ENCODE peak calls at places on chromosomes 11 and 22, in four cellular contexts. K is naive thymus-derived CD4-positive, alpha-beta T cell; F is mucosa of descending colon; I is CD8-positive, alpha-beta T cell. G is an unnamed sample.

GRCh38 chr11:70423523-70424505 is 25.5 kb downstream of the CTTN start:
- DNase-seq in K (no peak), F (no peak), I (peak; percentile 47), G (no peak)

GRCh38 chr11:130427581-130428211 is 713 bp downstream of the ADAMTS8 start:
- DNase-seq in K (no peak), F (no peak), I (no peak), G (no peak)

GRCh38 chr11:112834277-112834755 is 126.9 kb upstream of the NCAM1 start:
- DNase-seq in K (no peak), F (no peak), I (no peak), G (no peak)

GRCh38 chr22:49663823-49664222 is 163.8 kb downstream of the BRD1 start:
- DNase-seq in K (no peak), F (no peak), I (no peak), G (no peak)

GRCh38 chr22:42639541-42640241 is 710 bp downstream of the ATP5MGL start:
- DNase-seq in K (no peak), F (no peak), I (no peak), G (no peak)

GRCh38 chr11:2779499-2779980 is 79.7 kb upstream of the KCNQ1OT1 start:
- DNase-seq in K (no peak), F (no peak), I (peak; percentile 8), G (no peak)

GRCh38 chr22:19974233-19974861 is 32.7 kb upstream of the TXNRD2 start:
- DNase-seq in K (no peak), F (peak; percentile 71), I (peak; percentile 22), G (no peak)

GRCh38 chr11:69133251-69133650 is 22.5 kb upstream of the SMIM38 start:
- DNase-seq in K (no peak), F (no peak), I (no peak), G (no peak)

GRCh38 chr11:74749127-74749964 is 697 bp downstream of the RNF169 start:
- DNase-seq in K (peak; percentile 28), F (peak; percentile 76), I (peak; percentile 43), G (peak; percentile 17)

GRCh38 chr11:103659743-103660142 is 376.7 kb upstream of the DDI1 start:
- DNase-seq in K (no peak), F (no peak), I (no peak), G (no peak)

GRCh38 chr11:7688238-7688826 is 15.0 kb upstream of the CYB5R2 start:
- DNase-seq in K (no peak), F (no peak), I (no peak), G (no peak)

GRCh38 chr22:38310518-38311330 is 6.5 kb downstream of the CSNK1E start:
- DNase-seq in K (no peak), F (no peak), I (no peak), G (no peak)

GRCh38 chr11:129252621-129253020 is 60.5 kb upstream of the ARHGAP32 start:
- DNase-seq in K (no peak), F (no peak), I (no peak), G (no peak)

GRCh38 chr11:63814383-63814736 is 1.1 kb downstream of the SPINDOC start:
- DNase-seq in K (no peak), F (no peak), I (no peak), G (no peak)

GRCh38 chr11:119803726-119804294 is 74.8 kb upstream of the NECTIN1 start:
- DNase-seq in K (no peak), F (no peak), I (no peak), G (no peak)

GRCh38 chr11:2769409-2769778 is 69.6 kb upstream of the KCNQ1OT1 start:
- DNase-seq in K (no peak), F (peak; percentile 15), I (no peak), G (no peak)

GRCh38 chr22:43792905-43793304 is 19.2 kb downstream of the EFCAB6 start:
- DNase-seq in K (no peak), F (no peak), I (no peak), G (no peak)

GRCh38 chr11:8221917-8222316 is 41.8 kb downstream of the LMO1 start:
- DNase-seq in K (no peak), F (no peak), I (no peak), G (no peak)

GRCh38 chr22:41308054-41308453 is 6.7 kb downstream of the ZC3H7B start:
- DNase-seq in K (no peak), F (no peak), I (no peak), G (no peak)

GRCh38 chr11:74820763-74821162 is 72.1 kb downstream of the RNF169 start:
- DNase-seq in K (no peak), F (no peak), I (no peak), G (no peak)

GRCh38 chr22:35480143-35480542 is 60.5 kb upstream of the RASD2 start:
- DNase-seq in K (no peak), F (peak; percentile 72), I (no peak), G (no peak)

GRCh38 chr11:74815966-74816365 is 67.3 kb downstream of the RNF169 start:
- DNase-seq in K (no peak), F (no peak), I (no peak), G (no peak)

GRCh38 chr22:39901519-39902146 is 749 bp downstream of the GRAP2 start:
- DNase-seq in K (no peak), F (no peak), I (no peak), G (no peak)

DNA sequence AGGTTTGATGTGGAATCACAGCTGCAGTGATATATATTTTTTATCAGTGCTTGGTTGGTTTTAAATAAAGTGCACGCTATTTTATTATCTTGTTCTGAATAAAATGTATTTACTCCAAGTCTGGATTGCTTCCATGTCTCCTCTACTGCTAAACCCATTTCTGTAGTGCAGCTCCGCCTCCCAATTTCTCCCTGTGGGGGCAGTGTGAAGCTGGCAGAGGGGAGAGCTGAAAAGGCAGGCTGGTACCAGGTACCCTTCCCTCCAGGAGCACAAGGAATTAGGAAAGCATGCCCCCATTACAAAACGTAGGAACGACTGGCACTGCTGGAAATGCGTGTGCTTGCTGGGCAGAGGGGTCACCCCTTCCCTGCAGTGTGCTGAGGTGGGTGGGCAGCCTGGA is 934 bp upstream of the TMEM132A start:
- DNase-seq in K (no peak), F (no peak), I (no peak), G (no peak)
- H3K4me1 ChIP-seq in K (peaks cover 4% of the 10 kb centered on the region), F (peaks cover 17% of the 10 kb centered on the region), I (peaks cover 13% of the 10 kb centered on the region), G (peaks cover 15% of the 10 kb centered on the region)

DNA sequence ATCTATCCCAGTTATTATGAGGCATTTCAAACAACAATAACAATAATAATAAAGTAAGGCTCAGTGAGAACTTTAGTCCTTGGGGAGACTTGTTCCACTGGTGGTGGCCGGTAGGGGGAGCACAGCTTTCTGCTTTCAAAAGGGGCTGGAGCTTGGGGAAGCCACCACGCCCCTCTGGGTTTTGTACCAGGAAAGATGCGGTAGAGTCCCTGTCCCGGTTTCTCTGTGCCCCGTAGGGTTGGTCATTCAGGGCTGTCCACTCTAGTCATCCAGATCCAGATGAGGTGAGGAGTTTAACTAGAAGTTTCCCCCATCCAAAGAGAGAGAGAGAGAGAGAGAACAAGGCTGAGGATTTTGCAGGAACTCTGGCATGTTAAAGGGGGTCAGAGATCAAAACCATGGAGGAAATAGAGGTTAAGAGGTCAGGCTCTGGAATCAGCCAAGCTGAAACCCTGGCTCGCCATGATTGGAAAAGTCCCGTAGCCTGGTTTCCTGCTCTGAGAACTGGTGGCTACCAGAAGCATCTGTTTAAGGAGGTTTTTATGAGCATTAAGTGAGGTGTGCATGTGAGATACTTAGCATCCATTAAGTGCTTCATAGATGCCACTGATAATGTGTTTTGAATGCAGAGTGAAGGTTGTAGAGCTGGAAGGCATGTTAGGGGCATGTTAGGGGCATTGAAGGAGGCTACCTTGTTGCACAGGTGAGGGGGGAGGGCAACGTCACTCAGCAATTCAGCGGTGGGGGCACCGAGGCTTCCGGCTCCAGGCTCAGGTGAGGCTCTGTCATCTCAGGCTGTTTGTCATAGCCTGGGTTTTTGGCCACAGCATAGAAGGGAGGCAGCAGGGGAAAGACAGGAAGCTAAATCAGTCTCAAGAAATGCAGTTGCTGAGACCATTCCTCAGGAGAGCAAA is 298.7 kb downstream of the NTM start:
- DNase-seq in K (no peak), F (no peak), I (peak; percentile 32), G (no peak)
- H3K4me3 ChIP-seq in K (no peak overlapping the region), F (no peak overlapping the region), I (no peak overlapping the region), G (no peak overlapping the region)

GRCh38 chr11:19907839-19908238 is 195.2 kb downstream of the NAV2 start:
- DNase-seq in K (no peak), F (no peak), I (no peak), G (no peak)

GRCh38 chr11:19906126-19906525 is 193.5 kb downstream of the NAV2 start:
- DNase-seq in K (no peak), F (no peak), I (no peak), G (no peak)

GRCh38 chr11:19903620-19904069 is 191.0 kb downstream of the NAV2 start:
- DNase-seq in K (no peak), F (no peak), I (peak; percentile 34), G (no peak)

GRCh38 chr11:19907008-19907579 is 194.5 kb downstream of the NAV2 start:
- DNase-seq in K (no peak), F (no peak), I (no peak), G (no peak)

GRCh38 chr11:19905280-19905853 is 192.7 kb downstream of the NAV2 start:
- DNase-seq in K (no peak), F (no peak), I (no peak), G (no peak)
- H3K36me3 ChIP-seq in K (no peaks in the 10 kb centered on the region), F (no peaks in the 10 kb centered on the region), I (no peaks in the 10 kb centered on the region), G (no peaks in the 10 kb centered on the region)

GRCh38 chr11:44572884-44573283 is 7.4 kb downstream of the CD82 start:
- DNase-seq in K (no peak), F (no peak), I (no peak), G (no peak)

GRCh38 chr11:44573333-44573732 is 7.9 kb downstream of the CD82 start:
- DNase-seq in K (no peak), F (no peak), I (no peak), G (no peak)

GRCh38 chr11:44575288-44575672 is 9.8 kb downstream of the CD82 start:
- DNase-seq in K (no peak), F (no peak), I (no peak), G (no peak)

GRCh38 chr11:44575962-44576361 is 10.5 kb downstream of the CD82 start:
- DNase-seq in K (no peak), F (no peak), I (no peak), G (no peak)

GRCh38 chr11:44574620-44575287 is 9.3 kb downstream of the CD82 start:
- DNase-seq in K (peak; percentile 40), F (no peak), I (peak; percentile 45), G (peak; percentile 28)
- H3K4me1 ChIP-seq in K (peaks cover 79% of the 10 kb centered on the region), F (no peaks in the 10 kb centered on the region), I (peaks cover 42% of the 10 kb centered on the region), G (peaks cover 84% of the 10 kb centered on the region)

GRCh38 chr22:47071812-47072641 is 309.6 kb downstream of the TBC1D22A start:
- DNase-seq in K (no peak), F (no peak), I (no peak), G (no peak)

GRCh38 chr22:47071078-47071811 is 308.8 kb downstream of the TBC1D22A start:
- DNase-seq in K (no peak), F (no peak), I (no peak), G (no peak)

GRCh38 chr22:47073101-47073500 is 310.7 kb downstream of the TBC1D22A start:
- DNase-seq in K (no peak), F (no peak), I (no peak), G (no peak)

GRCh38 chr22:47075568-47075967 is 313.1 kb downstream of the TBC1D22A start:
- DNase-seq in K (no peak), F (no peak), I (no peak), G (no peak)

DNA sequence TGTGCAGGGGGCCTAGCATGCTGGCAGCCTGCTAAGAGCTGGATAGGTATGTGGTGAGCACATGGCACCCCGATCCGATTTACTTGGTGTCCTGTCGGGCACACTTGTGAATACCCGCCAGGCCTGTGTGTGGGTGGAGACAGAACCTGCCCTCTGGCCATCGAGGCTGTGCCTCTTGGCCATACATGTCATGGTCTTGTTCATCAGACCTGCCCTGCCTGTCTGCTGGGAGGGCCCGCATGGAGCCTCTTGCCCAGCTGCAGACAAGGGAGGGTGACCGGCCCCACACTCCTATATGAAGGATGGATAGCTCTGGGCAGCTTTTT is 310.2 kb downstream of the TBC1D22A start:
- DNase-seq in K (no peak), F (no peak), I (no peak), G (no peak)
- H3K4me3 ChIP-seq in K (no peak overlapping the region), F (no peak overlapping the region), I (no peak overlapping the region), G (no peak overlapping the region)

G was measured in effector memory CD4-positive, alpha-beta T cell.